ENCODE peak calls at places on chromosomes 13 and 19, in six cellular contexts. J, O, L, T, N and P are unnamed samples.

GRCh38 chr13:50127726-50128291 is 112.6 kb downstream of the KCNRG start:
- DNase-seq in J (no peak), O (peak), L (no peak), T (no peak), N (no peak), P (no peak)

GRCh38 chr13:89936256-89936655 is 1411.2 kb upstream of the MIR17HG start:
- DNase-seq in J (no peak), O (no peak), L (no peak), T (no peak), N (no peak), P (no peak)

GRCh38 chr13:27997904-27998522 is 9.5 kb upstream of the URAD start:
- DNase-seq in J (no peak), O (peak), L (no peak), T (peak), N (peak), P (no peak)

GRCh38 chr13:111401755-111402154 is 81.3 kb downstream of the TEX29 start:
- DNase-seq in J (no peak), O (no peak), L (no peak), T (no peak), N (no peak), P (no peak)

GRCh38 chr13:27542220-27542619 is 78.1 kb downstream of the LNX2 start:
- DNase-seq in J (no peak), O (no peak), L (no peak), T (no peak), N (no peak), P (no peak)

GRCh38 chr13:94384217-94384905 is 95.1 kb downstream of the DCT start:
- DNase-seq in J (no peak), O (no peak), L (no peak), T (no peak), N (no peak), P (no peak)

GRCh38 chr13:111359237-111359915 is 38.9 kb downstream of the TEX29 start:
- DNase-seq in J (no peak), O (peak), L (no peak), T (no peak), N (no peak), P (no peak)

GRCh38 chr13:81031996-81032395 is 691.1 kb upstream of the SPRY2 start:
- DNase-seq in J (no peak), O (no peak), L (no peak), T (no peak), N (no peak), P (no peak)

GRCh38 chr19:1041272-1041834 is 1.4 kb downstream of the ABCA7 start:
- DNase-seq in J (no peak), O (no peak), L (no peak), T (no peak), N (no peak), P (no peak)

GRCh38 chr13:113877149-113877990 is 13.5 kb upstream of the GAS6 start:
- DNase-seq in J (no peak), O (no peak), L (no peak), T (no peak), N (no peak), P (no peak)

GRCh38 chr19:46068345-46069258 is 27.8 kb upstream of the IGFL4 start:
- DNase-seq in J (no peak), O (no peak), L (no peak), T (peak), N (no peak), P (no peak)

GRCh38 chr19:40672038-40672437 is 18.4 kb downstream of the NUMBL start:
- DNase-seq in J (no peak), O (no peak), L (no peak), T (no peak), N (no peak), P (no peak)

GRCh38 chr13:93254775-93255174 is 28.2 kb downstream of the GPC6 start:
- DNase-seq in J (no peak), O (no peak), L (peak), T (no peak), N (no peak), P (no peak)

GRCh38 chr13:106498571-106498970 is 36.9 kb downstream of the EFNB2 start:
- DNase-seq in J (no peak), O (no peak), L (no peak), T (no peak), N (no peak), P (no peak)

GRCh38 chr13:24134772-24135171 is 25.7 kb upstream of the SPATA13 start:
- DNase-seq in J (no peak), O (no peak), L (no peak), T (no peak), N (no peak), P (no peak)

DNA sequence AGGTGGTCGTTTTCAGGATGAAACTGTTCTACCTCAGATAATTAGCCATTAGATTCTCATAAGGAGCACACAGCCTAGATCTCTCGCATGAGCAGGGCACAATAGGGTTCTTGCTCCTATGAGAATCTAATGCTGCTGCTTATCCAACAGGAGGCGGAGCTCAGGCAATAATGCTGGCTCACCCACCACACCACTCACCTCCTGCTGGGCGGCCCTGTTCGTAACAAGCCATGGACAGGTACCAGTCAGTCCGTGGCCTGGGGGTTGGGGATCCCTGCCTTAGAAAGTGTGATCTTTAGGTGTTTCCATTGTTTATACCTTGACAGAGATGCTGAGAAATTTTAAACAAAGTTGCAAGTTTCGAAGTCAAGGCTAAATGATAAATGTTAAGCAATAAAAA is 344.6 kb upstream of the HTR2A start:
- DNase-seq in J (no peak), O (no peak), L (no peak), T (no peak), N (no peak), P (no peak)
- H3K27ac ChIP-seq in J (no peak), O (no peak), L (no peak), T (no peak), N (no peak), P (no peak)

DNA sequence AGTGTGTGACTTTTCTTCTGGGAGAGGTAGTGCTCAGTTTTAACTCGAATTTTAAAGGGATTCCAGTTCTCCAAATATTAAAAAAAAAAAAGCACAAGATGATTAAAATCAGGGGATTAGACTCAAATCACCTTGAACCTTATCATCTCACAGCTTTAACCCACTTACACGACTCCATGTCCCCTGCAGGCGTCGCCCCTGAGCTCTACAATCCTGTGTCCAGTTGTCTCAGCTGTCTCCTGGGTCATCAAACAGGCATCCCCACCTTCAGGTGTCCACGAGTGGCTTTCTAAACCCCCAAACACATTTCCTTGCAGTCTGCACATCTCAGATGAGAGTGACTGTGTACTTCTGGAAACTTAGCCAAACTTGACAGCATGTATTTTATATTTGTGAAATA is 14.1 kb downstream of the ZNF808 start:
- DNase-seq in J (no peak), O (no peak), L (no peak), T (no peak), N (no peak), P (no peak)
- TF ChIP-seq CTCF in J (no peak), O (no peak), L (no peak), T (no peak), N (no peak), P (no peak)

GRCh38 chr13:26508885-26509284 is 48.6 kb upstream of the WASF3 start:
- DNase-seq in J (peak), O (no peak), L (no peak), T (no peak), N (no peak), P (no peak)
- H3K4me3 ChIP-seq in J (no peak), O (no peak), L (no peak), T (no peak), N (no peak), P (no peak)

GRCh38 chr13:42997381-42997780 is 5.3 kb upstream of the EPSTI1 start:
- DNase-seq in J (no peak), O (no peak), L (no peak), T (no peak), N (no peak), P (no peak)
- H3K27ac ChIP-seq in J (no peak), O (no peak), L (no peak), T (no peak), N (no peak), P (no peak)

GRCh38 chr19:35352177-35352447 is 4.4 kb downstream of the FFAR1 start:
- DNase-seq in J (no peak), O (no peak), L (no peak), T (no peak), N (no peak), P (no peak)
- TF ChIP-seq CTCF in J (no peak), O (no peak), L (no peak), T (no peak), N (no peak), P (no peak)